ENCODE peak calls at places on chromosomes 2 and 18, in six cellular contexts. X, V, Q, P, K and S are unnamed samples.
A peak's percentile ranks its signal among the peaks of the same experiment; 100 is the strongest.

GRCh38 chr2:238688197-238689153 is 159.4 kb upstream of the TWIST2 start:
- DNase-seq in P (no peak), X (peak; percentile 83), V (no peak), K (no peak), Q (no peak), S (no peak)

GRCh38 chr2:18244840-18245239 is 315.6 kb downstream of the RDH14 start:
- DNase-seq in X (no peak), P (no peak), V (no peak), Q (no peak), K (no peak), S (no peak)

GRCh38 chr2:173520918-173521317 is 166.2 kb downstream of the CDCA7 start:
- DNase-seq in V (no peak), P (no peak), K (no peak), X (no peak), Q (no peak), S (no peak)

GRCh38 chr2:241943209-241943850 is 73.8 kb downstream of the RTP5 start:
- DNase-seq in K (no peak), X (no peak), Q (no peak), V (no peak), P (no peak), S (no peak)

GRCh38 chr2:183229386-183229785 is 105.1 kb downstream of the NUP35 start:
- DNase-seq in V (peak; percentile 54), Q (no peak), P (no peak), X (peak; percentile 3), K (no peak), S (no peak)

GRCh38 chr18:63155169-63155852 is 164.3 kb downstream of the BCL2 start:
- DNase-seq in X (no peak), P (peak; percentile 93), V (peak; percentile 11), Q (peak; percentile 63), K (peak; percentile 87), S (peak; percentile 76)

GRCh38 chr2:211611061-211611518 is 927.5 kb downstream of the ERBB4 start:
- DNase-seq in V (no peak), X (no peak), Q (no peak), P (no peak), K (no peak), S (no peak)

GRCh38 chr18:77650799-77651385 is 401.2 kb downstream of the GALR1 start:
- DNase-seq in K (peak; percentile 20), V (peak; percentile 50), Q (peak; percentile 79), X (peak; percentile 1), P (peak; percentile 85), S (peak; percentile 87)

GRCh38 chr2:98807221-98807620 is 76.3 kb upstream of the MGAT4A start:
- DNase-seq in P (no peak), Q (no peak), V (no peak), X (no peak), K (peak; percentile 2), S (no peak)

GRCh38 chr2:40434638-40435296 is 17.1 kb downstream of the SLC8A1 start:
- DNase-seq in P (no peak), K (no peak), Q (no peak), V (peak; percentile 96), X (peak; percentile 96), S (no peak)

GRCh38 chr2:16561676-16562075 is 104.0 kb downstream of the CYRIA start:
- DNase-seq in V (no peak), P (no peak), K (no peak), X (no peak), Q (no peak), S (no peak)

GRCh38 chr18:74498712-74499629 is 2.8 kb downstream of the CNDP2 start:
- DNase-seq in P (peak; percentile 85), K (peak; percentile 79), V (no peak), Q (peak; percentile 83), X (no peak), S (peak; percentile 59)

GRCh38 chr2:218074031-218074430 is 5.0 kb downstream of the RUFY4 start:
- DNase-seq in X (no peak), Q (peak; percentile 76), V (peak; percentile 21), P (no peak), K (no peak), S (no peak)

GRCh38 chr2:26809211-26809610 is 23.4 kb downstream of the CENPA start:
- DNase-seq in Q (no peak), K (no peak), X (no peak), P (no peak), V (no peak), S (no peak)

GRCh38 chr18:24108621-24109020 is 30.2 kb upstream of the CABYR start:
- DNase-seq in X (no peak), Q (no peak), P (no peak), K (no peak), V (no peak), S (no peak)

GRCh38 chr2:38168710-38169480 is 92.9 kb upstream of the CYP1B1 start:
- DNase-seq in X (no peak), V (peak; percentile 64), K (no peak), Q (no peak), P (no peak), S (no peak)